ENCODE peak calls at places on chromosomes 4 and X, in six cellular contexts. One of them, this sample, is unnamed. For H3K4me1, the result is how much of the 10 kb centered on the place peaks cover.

GRCh38 chr4:138561906-138562305 is 319.8 kb upstream of the SLC7A11 start:
- DNase-seq in GM23338: no peak
- DNase-seq in pancreas: peak
- DNase-seq in IMR-90: no peak
- DNase-seq in OCI-LY7: no peak
- DNase-seq in RWPE2: peak
- DNase-seq in this sample: no peak

GRCh38 chrX:154840856-154841255 is 6.4 kb upstream of the SMIM9 start:
- DNase-seq in pancreas: no peak
- DNase-seq in RWPE2: no peak
- DNase-seq in OCI-LY7: peak
- DNase-seq in IMR-90: peak
- DNase-seq in GM23338: peak
- DNase-seq in this sample: no peak

GRCh38 chrX:80808854-80809493 is 703 bp downstream of the BRWD3 start:
- DNase-seq in RWPE2: peak
- DNase-seq in pancreas: peak
- DNase-seq in OCI-LY7: peak
- DNase-seq in GM23338: peak
- DNase-seq in IMR-90: no peak
- DNase-seq in this sample: peak

GRCh38 chr4:146550161-146550560 is 28.4 kb upstream of the SLC10A7 start:
- DNase-seq in GM23338: no peak
- DNase-seq in RWPE2: no peak
- DNase-seq in pancreas: no peak
- DNase-seq in OCI-LY7: no peak
- DNase-seq in IMR-90: no peak
- DNase-seq in this sample: no peak

GRCh38 chr4:126839066-126839465 is 793.7 kb upstream of the INTU start:
- DNase-seq in GM23338: no peak
- DNase-seq in OCI-LY7: no peak
- DNase-seq in RWPE2: no peak
- DNase-seq in IMR-90: peak
- DNase-seq in pancreas: no peak
- DNase-seq in this sample: no peak

GRCh38 chrX:135707880-135708279 is 5.6 kb upstream of the CT45A1 start:
- DNase-seq in RWPE2: no peak
- DNase-seq in GM23338: peak
- DNase-seq in pancreas: no peak
- DNase-seq in IMR-90: no peak
- DNase-seq in OCI-LY7: peak
- DNase-seq in this sample: no peak

GRCh38 chrX:42269186-42269585 is 345.8 kb upstream of the CASK start:
- DNase-seq in IMR-90: peak
- DNase-seq in pancreas: no peak
- DNase-seq in GM23338: no peak
- DNase-seq in RWPE2: no peak
- DNase-seq in OCI-LY7: no peak
- DNase-seq in this sample: no peak

GRCh38 chrX:21975827-21976226 is 35.3 kb downstream of the SMS start:
- DNase-seq in pancreas: no peak
- DNase-seq in IMR-90: peak
- DNase-seq in RWPE2: no peak
- DNase-seq in GM23338: peak
- DNase-seq in OCI-LY7: no peak
- DNase-seq in this sample: no peak

GRCh38 chr4:8494983-8495548 is 54.5 kb downstream of the TRMT44 start:
- DNase-seq in GM23338: no peak
- DNase-seq in IMR-90: no peak
- DNase-seq in RWPE2: no peak
- DNase-seq in pancreas: no peak
- DNase-seq in OCI-LY7: no peak
- DNase-seq in this sample: no peak

GRCh38 chrX:1598876-1599790 is 7.7 kb downstream of the AKAP17A start:
- DNase-seq in RWPE2: peak
- DNase-seq in GM23338: no peak
- DNase-seq in IMR-90: no peak
- DNase-seq in pancreas: no peak
- DNase-seq in OCI-LY7: no peak
- DNase-seq in this sample: no peak

GRCh38 chr4:38687571-38688011 is 23.6 kb downstream of the KLF3 start:
- DNase-seq in pancreas: no peak
- DNase-seq in RWPE2: no peak
- DNase-seq in OCI-LY7: no peak
- DNase-seq in GM23338: no peak
- DNase-seq in IMR-90: no peak
- DNase-seq in this sample: no peak

GRCh38 chrX:136215559-136215958 is 35.6 kb downstream of the MAP7D3 start:
- DNase-seq in pancreas: no peak
- DNase-seq in OCI-LY7: no peak
- DNase-seq in RWPE2: no peak
- DNase-seq in GM23338: no peak
- DNase-seq in IMR-90: peak
- DNase-seq in this sample: no peak

GRCh38 chr4:137677851-137678250 is 145.6 kb upstream of the PCDH18 start:
- DNase-seq in pancreas: no peak
- DNase-seq in RWPE2: no peak
- DNase-seq in IMR-90: peak
- DNase-seq in GM23338: no peak
- DNase-seq in OCI-LY7: no peak
- DNase-seq in this sample: no peak

GRCh38 chrX:29872831-29873230 is 342.5 kb upstream of the MAGEB2 start:
- DNase-seq in pancreas: no peak
- DNase-seq in OCI-LY7: no peak
- DNase-seq in IMR-90: no peak
- DNase-seq in GM23338: no peak
- DNase-seq in RWPE2: no peak
- DNase-seq in this sample: no peak

GRCh38 chrX:39941332-39941920 is 156.3 kb downstream of the BCOR start:
- DNase-seq in RWPE2: no peak
- DNase-seq in GM23338: no peak
- DNase-seq in pancreas: no peak
- DNase-seq in OCI-LY7: no peak
- DNase-seq in IMR-90: no peak
- DNase-seq in this sample: no peak

GRCh38 chr4:77927991-77928925 is 65.6 kb downstream of the MRPL1 start:
- DNase-seq in IMR-90: peak
- DNase-seq in pancreas: no peak
- DNase-seq in OCI-LY7: no peak
- DNase-seq in GM23338: no peak
- DNase-seq in RWPE2: no peak
- DNase-seq in this sample: no peak

GRCh38 chr4:19711871-19712270 is 539.8 kb upstream of the SLIT2 start:
- DNase-seq in IMR-90: peak
- DNase-seq in RWPE2: no peak
- DNase-seq in GM23338: no peak
- DNase-seq in pancreas: no peak
- DNase-seq in OCI-LY7: no peak
- DNase-seq in this sample: no peak

GRCh38 chr4:60744767-60745166 is 455.4 kb upstream of the ADGRL3 start:
- DNase-seq in OCI-LY7: no peak
- DNase-seq in IMR-90: peak
- DNase-seq in RWPE2: no peak
- DNase-seq in pancreas: no peak
- DNase-seq in GM23338: peak
- DNase-seq in this sample: no peak

GRCh38 chr4:133270021-133270570 is 121.0 kb downstream of the PCDH10 start:
- DNase-seq in OCI-LY7: no peak
- DNase-seq in IMR-90: no peak
- DNase-seq in pancreas: no peak
- DNase-seq in GM23338: no peak
- DNase-seq in RWPE2: no peak
- DNase-seq in this sample: no peak

GRCh38 chrX:63050225-63050624 is 300.9 kb downstream of the SPIN4 start:
- DNase-seq in GM23338: peak
- DNase-seq in pancreas: no peak
- DNase-seq in OCI-LY7: peak
- DNase-seq in IMR-90: no peak
- DNase-seq in RWPE2: no peak
- DNase-seq in this sample: no peak

GRCh38 chr4:106329027-106329618 is 12.8 kb downstream of the AIMP1 start:
- DNase-seq in RWPE2: no peak
- DNase-seq in OCI-LY7: peak
- DNase-seq in pancreas: no peak
- DNase-seq in IMR-90: peak
- DNase-seq in GM23338: peak
- DNase-seq in this sample: no peak

GRCh38 chr4:46250997-46251396 is 127.1 kb upstream of the GABRG1 start:
- DNase-seq in OCI-LY7: no peak
- DNase-seq in RWPE2: no peak
- DNase-seq in IMR-90: no peak
- DNase-seq in GM23338: no peak
- DNase-seq in pancreas: no peak
- DNase-seq in this sample: no peak

GRCh38 chrX:68196939-68197791 is 236.1 kb downstream of the OPHN1 start:
- DNase-seq in IMR-90: peak
- DNase-seq in pancreas: no peak
- DNase-seq in OCI-LY7: peak
- DNase-seq in GM23338: peak
- DNase-seq in RWPE2: no peak
- DNase-seq in this sample: peak

GRCh38 chrX:130082244-130083106 is 27.8 kb downstream of the ELF4 start:
- DNase-seq in pancreas: no peak
- DNase-seq in IMR-90: no peak
- DNase-seq in GM23338: no peak
- DNase-seq in OCI-LY7: peak
- DNase-seq in RWPE2: no peak
- DNase-seq in this sample: peak

GRCh38 chr4:15894923-15895411 is 43.6 kb downstream of the FGFBP1 start:
- DNase-seq in RWPE2: no peak
- DNase-seq in IMR-90: peak
- DNase-seq in OCI-LY7: no peak
- DNase-seq in GM23338: no peak
- DNase-seq in pancreas: no peak
- DNase-seq in this sample: no peak

GRCh38 chr4:15893967-15894366 is 44.6 kb downstream of the FGFBP1 start:
- DNase-seq in RWPE2: peak
- DNase-seq in IMR-90: peak
- DNase-seq in pancreas: no peak
- DNase-seq in OCI-LY7: no peak
- DNase-seq in GM23338: no peak
- DNase-seq in this sample: peak

GRCh38 chr4:15897577-15897976 is 41.0 kb downstream of the FGFBP1 start:
- DNase-seq in OCI-LY7: no peak
- DNase-seq in GM23338: no peak
- DNase-seq in RWPE2: no peak
- DNase-seq in IMR-90: no peak
- DNase-seq in pancreas: no peak
- DNase-seq in this sample: no peak

GRCh38 chr4:15894393-15894792 is 44.1 kb downstream of the FGFBP1 start:
- DNase-seq in GM23338: no peak
- DNase-seq in pancreas: no peak
- DNase-seq in IMR-90: no peak
- DNase-seq in RWPE2: no peak
- DNase-seq in OCI-LY7: no peak
- DNase-seq in this sample: no peak

DNA sequence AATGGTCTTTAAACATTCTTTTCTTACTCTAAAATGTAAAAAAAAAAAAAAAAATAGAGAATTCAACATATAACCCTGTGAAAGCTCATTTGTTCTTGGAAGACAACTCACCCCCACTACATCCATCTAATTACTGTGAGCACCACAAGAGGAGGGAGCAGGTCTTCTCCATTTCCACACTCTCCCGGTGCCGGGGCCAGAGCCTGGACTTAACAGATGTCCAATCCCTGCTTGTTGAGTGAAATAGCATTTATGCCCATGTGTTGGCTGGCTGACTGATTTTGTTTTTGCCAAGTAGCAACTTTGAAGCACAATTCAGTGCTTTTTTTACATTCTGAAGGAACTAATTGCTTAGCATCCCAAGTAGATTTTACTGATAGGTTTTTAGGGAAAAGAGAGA is 43.0 kb downstream of the FGFBP1 start:
- DNase-seq in OCI-LY7: no peak
- DNase-seq in GM23338: no peak
- DNase-seq in pancreas: no peak
- DNase-seq in IMR-90: no peak
- DNase-seq in RWPE2: no peak
- DNase-seq in this sample: no peak
- H3K4me1 ChIP-seq in OCI-LY7: under half
- H3K4me1 ChIP-seq in GM23338: under half
- H3K4me1 ChIP-seq in pancreas: under half
- H3K4me1 ChIP-seq in IMR-90: under half
- H3K4me1 ChIP-seq in RWPE2: under half
- H3K4me1 ChIP-seq in this sample: under half

GRCh38 chrX:53288173-53288572 is 6.8 kb upstream of the IQSEC2 start:
- DNase-seq in RWPE2: no peak
- DNase-seq in pancreas: no peak
- DNase-seq in GM23338: peak
- DNase-seq in OCI-LY7: no peak
- DNase-seq in IMR-90: no peak
- DNase-seq in this sample: no peak
- H3K4me1 ChIP-seq in RWPE2: under half
- H3K4me1 ChIP-seq in pancreas: under half
- H3K4me1 ChIP-seq in GM23338: under half
- H3K4me1 ChIP-seq in OCI-LY7: under half
- H3K4me1 ChIP-seq in IMR-90: under half
- H3K4me1 ChIP-seq in this sample: under half

GRCh38 chr4:57095956-57096355 is 14.2 kb downstream of the IGFBP7 start:
- DNase-seq in pancreas: no peak
- DNase-seq in RWPE2: no peak
- DNase-seq in IMR-90: no peak
- DNase-seq in OCI-LY7: no peak
- DNase-seq in GM23338: no peak
- DNase-seq in this sample: no peak
- H3K4me1 ChIP-seq in pancreas: under half
- H3K4me1 ChIP-seq in RWPE2: under half
- H3K4me1 ChIP-seq in IMR-90: under half
- H3K4me1 ChIP-seq in OCI-LY7: under half
- H3K4me1 ChIP-seq in GM23338: under half
- H3K4me1 ChIP-seq in this sample: under half

GRCh38 chr4:3527914-3528876 is 4.0 kb downstream of the LRPAP1 start:
- DNase-seq in IMR-90: no peak
- DNase-seq in pancreas: no peak
- DNase-seq in RWPE2: no peak
- DNase-seq in GM23338: no peak
- DNase-seq in OCI-LY7: no peak
- DNase-seq in this sample: peak

GRCh38 chr4:3527101-3527913 is 4.9 kb downstream of the LRPAP1 start:
- DNase-seq in IMR-90: no peak
- DNase-seq in GM23338: no peak
- DNase-seq in OCI-LY7: no peak
- DNase-seq in RWPE2: no peak
- DNase-seq in pancreas: no peak
- DNase-seq in this sample: no peak

GRCh38 chr4:3525532-3526430 is 6.4 kb downstream of the LRPAP1 start:
- DNase-seq in OCI-LY7: no peak
- DNase-seq in RWPE2: no peak
- DNase-seq in pancreas: no peak
- DNase-seq in GM23338: no peak
- DNase-seq in IMR-90: no peak
- DNase-seq in this sample: peak

GRCh38 chr4:3524920-3525319 is 7.3 kb downstream of the LRPAP1 start:
- DNase-seq in GM23338: no peak
- DNase-seq in IMR-90: no peak
- DNase-seq in RWPE2: no peak
- DNase-seq in pancreas: no peak
- DNase-seq in OCI-LY7: no peak
- DNase-seq in this sample: peak

GRCh38 chr4:3526456-3526855 is 5.8 kb downstream of the LRPAP1 start:
- DNase-seq in GM23338: no peak
- DNase-seq in OCI-LY7: no peak
- DNase-seq in IMR-90: no peak
- DNase-seq in RWPE2: no peak
- DNase-seq in pancreas: no peak
- DNase-seq in this sample: peak
- H3K4me1 ChIP-seq in GM23338: under half
- H3K4me1 ChIP-seq in OCI-LY7: under half
- H3K4me1 ChIP-seq in IMR-90: under half
- H3K4me1 ChIP-seq in RWPE2: under half
- H3K4me1 ChIP-seq in pancreas: under half
- H3K4me1 ChIP-seq in this sample: under half